ENCODE peak calls at places on chromosomes 5 and 9, in four cellular contexts. J is foreskin keratinocyte, F is H1, X is neural progenitor cell. R is an unnamed sample. For H3K4me1, the result is how much of the 10 kb centered on the place peaks cover.

GRCh38 chr5:65808818-65809217 is 86.8 kb downstream of the NLN start:
- DNase-seq in J (no peak), F (no peak), X (no peak), R (no peak)

GRCh38 chr5:26482076-26482816 is 556.1 kb downstream of the CDH9 start:
- DNase-seq in J (no peak), F (no peak), X (no peak), R (no peak)

GRCh38 chr5:94872526-94872925 is 254.1 kb downstream of the SLF1 start:
- DNase-seq in J (no peak), F (no peak), X (no peak), R (no peak)

GRCh38 chr5:39218482-39219381 is 631 bp downstream of the FYB1 start:
- DNase-seq in J (no peak), F (no peak), X (no peak), R (no peak)

GRCh38 chr9:123586140-123586735 is 230.2 kb downstream of the CRB2 start:
- DNase-seq in J (no peak), F (no peak), X (no peak), R (peak)

GRCh38 chr5:79547982-79548381 is 34.0 kb upstream of the HOMER1 start:
- DNase-seq in J (peak), F (no peak), X (no peak), R (no peak)

GRCh38 chr9:113966394-113966793 is 90.3 kb downstream of the ZNF618 start:
- DNase-seq in J (no peak), F (no peak), X (no peak), R (no peak)

GRCh38 chr5:152994040-152994439 is 496.4 kb upstream of the GRIA1 start:
- DNase-seq in J (peak), F (no peak), X (no peak), R (no peak)

GRCh38 chr5:71899865-71900342 is 180.8 kb downstream of the CARTPT start:
- DNase-seq in J (peak), F (no peak), X (no peak), R (no peak)

GRCh38 chr9:69444021-69444420 is 119.0 kb downstream of the ENTREP1 start:
- DNase-seq in J (no peak), F (no peak), X (no peak), R (no peak)

GRCh38 chr9:682633-683508 is 158.6 kb upstream of the DMRT1 start:
- DNase-seq in J (no peak), F (no peak), X (peak), R (no peak)

GRCh38 chr5:12902611-12903010 is 998.4 kb upstream of the CTNND2 start:
- DNase-seq in J (no peak), F (no peak), X (no peak), R (no peak)

GRCh38 chr9:99433555-99433954 is 211.5 kb downstream of the SEC61B start:
- DNase-seq in J (peak), F (peak), X (no peak), R (peak)

GRCh38 chr5:99320461-99320860 is 391.7 kb upstream of the CHD1 start:
- DNase-seq in J (no peak), F (no peak), X (peak), R (no peak)

GRCh38 chr5:81855576-81855975 is 104.7 kb upstream of the SSBP2 start:
- DNase-seq in J (no peak), F (no peak), X (no peak), R (no peak)

GRCh38 chr5:96706433-96707111 is 44.4 kb downstream of the CAST start:
- DNase-seq in J (no peak), F (no peak), X (no peak), R (no peak)
- H3K27ac ChIP-seq in J (peak), F (no peak), X (no peak), R (no peak)

GRCh38 chr5:159825551-159826051 is 90.7 kb upstream of the ADRA1B start:
- DNase-seq in J (no peak), F (no peak), X (no peak), R (peak)

GRCh38 chr5:159821541-159821940 is 94.7 kb upstream of the ADRA1B start:
- DNase-seq in J (no peak), F (no peak), X (no peak), R (no peak)

GRCh38 chr5:159826351-159827222 is 89.7 kb upstream of the ADRA1B start:
- DNase-seq in J (no peak), F (no peak), X (no peak), R (peak)

GRCh38 chr5:159820692-159821091 is 95.6 kb upstream of the ADRA1B start:
- DNase-seq in J (no peak), F (no peak), X (no peak), R (no peak)

GRCh38 chr5:159824188-159825153 is 91.8 kb upstream of the ADRA1B start:
- DNase-seq in J (peak), F (no peak), X (no peak), R (no peak)
- H3K4me1 ChIP-seq in J (under half), F (under half), X (under half), R (under half)

DNA sequence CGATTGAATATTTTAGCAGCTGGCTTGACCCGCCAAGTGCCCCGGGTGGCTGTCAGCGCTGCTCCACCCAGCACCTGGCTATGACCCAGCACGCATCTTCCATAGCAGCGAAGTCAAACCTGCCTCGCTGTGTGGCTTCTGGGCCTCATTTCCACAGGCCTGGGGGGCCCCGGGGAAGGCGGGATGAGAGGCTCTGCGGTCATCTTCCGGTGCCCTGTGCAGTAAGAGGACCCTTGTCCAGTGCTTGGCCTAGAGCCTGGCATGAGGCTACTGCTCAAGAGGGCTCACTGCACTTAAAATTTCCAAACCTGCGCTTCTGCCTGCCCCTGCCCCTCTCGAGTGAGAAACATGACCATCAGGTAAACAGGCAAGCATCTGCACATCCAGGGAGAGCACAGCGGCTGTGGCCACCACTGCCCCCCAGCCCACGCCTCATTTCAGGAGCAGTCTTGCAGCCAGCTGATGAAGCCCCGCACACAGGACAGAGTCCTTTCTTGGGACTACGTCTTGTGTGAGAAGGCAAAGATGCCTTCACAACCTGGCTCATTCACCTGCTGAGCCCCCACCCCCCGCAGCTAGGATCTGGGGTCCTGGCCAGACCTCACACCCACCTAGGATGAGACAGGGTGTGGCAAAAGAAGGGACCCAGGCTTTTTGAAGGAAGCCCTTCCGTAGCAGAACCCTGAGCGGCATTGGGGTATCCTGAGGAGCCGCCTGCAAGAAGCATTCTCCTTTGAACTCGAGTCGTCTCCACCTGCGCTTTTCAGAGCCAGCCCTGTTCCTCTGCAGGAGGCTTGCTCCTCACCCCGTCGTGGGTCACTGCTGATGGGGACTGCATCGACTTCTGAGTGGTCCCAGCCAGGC is 69.4 kb upstream of the UNC5A start:
- DNase-seq in J (no peak), F (no peak), X (no peak), R (no peak)
- H3K27ac ChIP-seq in J (no peak), F (no peak), X (no peak), R (no peak)

DNA sequence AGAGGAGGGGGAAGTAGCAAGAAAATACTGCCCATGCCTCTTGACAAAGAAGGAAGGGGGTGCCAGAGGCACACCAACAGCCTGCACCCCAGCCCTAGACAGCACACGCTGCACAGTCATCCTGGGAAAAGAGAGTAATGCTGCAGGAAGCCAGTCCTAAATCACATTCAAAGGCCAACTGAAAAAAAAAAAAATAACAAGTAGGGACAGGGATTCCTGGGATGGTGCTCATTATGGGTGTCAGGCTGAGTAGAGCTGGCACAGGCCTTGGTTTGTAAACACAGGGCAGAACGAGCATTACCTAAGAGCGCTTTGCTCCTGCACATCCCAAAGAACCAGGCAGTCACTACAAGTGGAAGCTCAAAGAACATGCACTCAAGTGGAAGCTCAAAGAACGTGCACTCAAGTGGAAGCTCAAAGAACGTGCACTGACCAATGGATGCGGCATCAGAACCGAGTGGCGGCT is 7.8 kb downstream of the RAPGEF1 start:
- DNase-seq in J (peak), F (no peak), X (no peak), R (no peak)
- H3K4me1 ChIP-seq in J (half or more), F (under half), X (under half), R (under half)

DNA sequence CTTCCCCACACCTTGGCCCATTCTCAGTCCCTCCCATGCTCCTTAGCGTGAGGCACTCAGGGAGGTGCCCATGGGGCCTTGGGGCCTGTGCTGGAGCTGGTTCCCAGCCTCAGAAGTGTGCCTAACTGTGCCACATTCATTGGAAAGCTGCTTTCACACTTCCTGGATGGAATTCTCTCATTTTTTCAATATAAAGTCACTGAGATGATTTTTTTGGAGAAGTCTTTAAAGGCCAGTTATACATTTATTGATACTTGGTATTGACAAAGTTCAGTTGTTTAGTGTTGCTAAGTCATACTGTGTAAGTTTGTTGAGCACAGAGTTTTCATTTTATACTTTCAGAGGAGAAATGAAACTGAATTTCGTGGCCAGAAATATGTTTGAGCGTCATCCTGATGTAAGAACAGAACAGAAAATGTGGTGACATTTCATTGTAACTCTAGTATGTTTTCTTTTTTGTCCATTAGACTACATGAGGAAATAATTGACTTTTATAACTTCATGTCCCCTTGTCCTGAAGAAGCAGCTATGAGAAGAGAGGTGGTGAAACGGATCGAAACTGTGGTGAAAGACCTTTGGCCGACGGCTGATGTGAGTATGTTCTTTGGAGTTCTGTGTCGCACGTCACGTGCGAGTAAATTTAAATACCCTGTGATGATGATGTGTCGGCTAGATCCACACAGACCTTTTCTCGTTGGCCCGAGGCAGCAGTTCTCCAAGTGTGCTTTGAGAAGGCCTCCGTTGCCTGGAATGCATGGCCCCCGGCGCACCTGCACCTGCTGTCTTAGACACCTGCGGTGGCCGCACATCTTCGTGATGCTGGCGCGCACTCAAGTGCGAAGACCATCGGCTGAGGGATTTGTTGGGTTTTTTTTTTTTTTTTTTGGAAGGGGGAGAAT is 24.1 kb downstream of the TENT4A start:
- DNase-seq in J (no peak), F (no peak), X (no peak), R (no peak)
- H3K27ac ChIP-seq in J (no peak), F (no peak), X (no peak), R (no peak)

R was measured in left lung.